ENCODE peak calls at places on chromosomes 1 and 21, in ten cellular contexts. One of them, this sample, is unnamed.

GRCh38 chr1:228902781-228903572 is 167.7 kb downstream of the RHOU start:
- DNase-seq in astrocyte of the cerebellum: peak
- DNase-seq in lower lobe of right lung: peak
- DNase-seq in brain microvascular endothelial cell: peak
- DNase-seq in HFF-Myc: peak
- DNase-seq in PC-9: peak
- DNase-seq in thoracic aorta: peak
- DNase-seq in colonic mucosa: peak
- DNase-seq in fibroblast of mammary gland: peak
- DNase-seq in GM23338: no peak
- DNase-seq in this sample: peak

GRCh38 chr1:9595156-9595967 is 6.7 kb downstream of the TMEM201 start:
- DNase-seq in GM23338: no peak
- DNase-seq in PC-9: no peak
- DNase-seq in brain microvascular endothelial cell: no peak
- DNase-seq in thoracic aorta: no peak
- DNase-seq in astrocyte of the cerebellum: no peak
- DNase-seq in colonic mucosa: no peak
- DNase-seq in lower lobe of right lung: peak
- DNase-seq in fibroblast of mammary gland: no peak
- DNase-seq in HFF-Myc: no peak
- DNase-seq in this sample: no peak

GRCh38 chr1:65310078-65310587 is 790 bp downstream of the DNAJC6 start:
- DNase-seq in fibroblast of mammary gland: no peak
- DNase-seq in PC-9: no peak
- DNase-seq in HFF-Myc: no peak
- DNase-seq in lower lobe of right lung: no peak
- DNase-seq in colonic mucosa: no peak
- DNase-seq in brain microvascular endothelial cell: peak
- DNase-seq in astrocyte of the cerebellum: no peak
- DNase-seq in thoracic aorta: no peak
- DNase-seq in GM23338: peak
- DNase-seq in this sample: no peak

GRCh38 chr1:201385299-201385891 is 7.9 kb upstream of the TNNT2 start:
- DNase-seq in lower lobe of right lung: peak
- DNase-seq in GM23338: peak
- DNase-seq in astrocyte of the cerebellum: no peak
- DNase-seq in colonic mucosa: peak
- DNase-seq in fibroblast of mammary gland: peak
- DNase-seq in PC-9: peak
- DNase-seq in HFF-Myc: no peak
- DNase-seq in brain microvascular endothelial cell: peak
- DNase-seq in thoracic aorta: no peak
- DNase-seq in this sample: peak

GRCh38 chr1:19625264-19625663 is 18.8 kb upstream of the NBL1 start:
- DNase-seq in GM23338: no peak
- DNase-seq in astrocyte of the cerebellum: no peak
- DNase-seq in lower lobe of right lung: no peak
- DNase-seq in HFF-Myc: no peak
- DNase-seq in brain microvascular endothelial cell: no peak
- DNase-seq in PC-9: no peak
- DNase-seq in fibroblast of mammary gland: no peak
- DNase-seq in thoracic aorta: no peak
- DNase-seq in colonic mucosa: no peak
- DNase-seq in this sample: no peak

GRCh38 chr1:64669098-64669675 is 75.7 kb upstream of the RAVER2 start:
- DNase-seq in lower lobe of right lung: no peak
- DNase-seq in astrocyte of the cerebellum: no peak
- DNase-seq in thoracic aorta: no peak
- DNase-seq in fibroblast of mammary gland: no peak
- DNase-seq in brain microvascular endothelial cell: no peak
- DNase-seq in HFF-Myc: no peak
- DNase-seq in GM23338: no peak
- DNase-seq in colonic mucosa: no peak
- DNase-seq in PC-9: no peak
- DNase-seq in this sample: peak

GRCh38 chr1:166952002-166952746 is 23.2 kb downstream of the ILDR2 start:
- DNase-seq in HFF-Myc: peak
- DNase-seq in GM23338: peak
- DNase-seq in lower lobe of right lung: no peak
- DNase-seq in thoracic aorta: no peak
- DNase-seq in brain microvascular endothelial cell: peak
- DNase-seq in PC-9: no peak
- DNase-seq in fibroblast of mammary gland: peak
- DNase-seq in astrocyte of the cerebellum: peak
- DNase-seq in colonic mucosa: no peak
- DNase-seq in this sample: peak

GRCh38 chr1:47804127-47804526 is 193.1 kb downstream of the TRABD2B start:
- DNase-seq in brain microvascular endothelial cell: no peak
- DNase-seq in astrocyte of the cerebellum: no peak
- DNase-seq in PC-9: no peak
- DNase-seq in HFF-Myc: no peak
- DNase-seq in GM23338: no peak
- DNase-seq in thoracic aorta: no peak
- DNase-seq in lower lobe of right lung: no peak
- DNase-seq in fibroblast of mammary gland: no peak
- DNase-seq in colonic mucosa: no peak
- DNase-seq in this sample: no peak

GRCh38 chr1:19372136-19372514 is 60.0 kb downstream of the SLC66A1 start:
- DNase-seq in brain microvascular endothelial cell: no peak
- DNase-seq in colonic mucosa: no peak
- DNase-seq in PC-9: no peak
- DNase-seq in astrocyte of the cerebellum: no peak
- DNase-seq in thoracic aorta: no peak
- DNase-seq in GM23338: no peak
- DNase-seq in lower lobe of right lung: no peak
- DNase-seq in HFF-Myc: no peak
- DNase-seq in fibroblast of mammary gland: peak
- DNase-seq in this sample: no peak

GRCh38 chr1:9842073-9842711 is 18.4 kb upstream of the CLSTN1 start:
- DNase-seq in astrocyte of the cerebellum: no peak
- DNase-seq in lower lobe of right lung: peak
- DNase-seq in thoracic aorta: no peak
- DNase-seq in colonic mucosa: no peak
- DNase-seq in GM23338: no peak
- DNase-seq in HFF-Myc: no peak
- DNase-seq in fibroblast of mammary gland: peak
- DNase-seq in PC-9: no peak
- DNase-seq in brain microvascular endothelial cell: no peak
- DNase-seq in this sample: no peak

GRCh38 chr1:24293392-24294227 is 25.5 kb upstream of the GRHL3 start:
- DNase-seq in GM23338: no peak
- DNase-seq in lower lobe of right lung: no peak
- DNase-seq in colonic mucosa: no peak
- DNase-seq in brain microvascular endothelial cell: no peak
- DNase-seq in PC-9: peak
- DNase-seq in HFF-Myc: no peak
- DNase-seq in astrocyte of the cerebellum: no peak
- DNase-seq in fibroblast of mammary gland: no peak
- DNase-seq in thoracic aorta: no peak
- DNase-seq in this sample: no peak

GRCh38 chr1:226185153-226186036 is 1.1 kb downstream of the ACBD3 start:
- DNase-seq in astrocyte of the cerebellum: no peak
- DNase-seq in thoracic aorta: no peak
- DNase-seq in brain microvascular endothelial cell: peak
- DNase-seq in PC-9: no peak
- DNase-seq in colonic mucosa: no peak
- DNase-seq in GM23338: no peak
- DNase-seq in fibroblast of mammary gland: peak
- DNase-seq in lower lobe of right lung: no peak
- DNase-seq in HFF-Myc: no peak
- DNase-seq in this sample: peak

GRCh38 chr1:154465621-154466020 is 36.4 kb upstream of the TDRD10 start:
- DNase-seq in PC-9: no peak
- DNase-seq in colonic mucosa: no peak
- DNase-seq in HFF-Myc: no peak
- DNase-seq in fibroblast of mammary gland: no peak
- DNase-seq in GM23338: no peak
- DNase-seq in lower lobe of right lung: no peak
- DNase-seq in astrocyte of the cerebellum: no peak
- DNase-seq in brain microvascular endothelial cell: no peak
- DNase-seq in thoracic aorta: no peak
- DNase-seq in this sample: no peak

GRCh38 chr1:172447641-172448040 is 3.8 kb upstream of the PIGC start:
- DNase-seq in HFF-Myc: no peak
- DNase-seq in PC-9: no peak
- DNase-seq in brain microvascular endothelial cell: no peak
- DNase-seq in colonic mucosa: no peak
- DNase-seq in GM23338: no peak
- DNase-seq in lower lobe of right lung: no peak
- DNase-seq in thoracic aorta: no peak
- DNase-seq in fibroblast of mammary gland: no peak
- DNase-seq in astrocyte of the cerebellum: no peak
- DNase-seq in this sample: no peak

GRCh38 chr1:248686815-248687214 is 15.8 kb downstream of the OR14I1 start:
- DNase-seq in colonic mucosa: no peak
- DNase-seq in lower lobe of right lung: no peak
- DNase-seq in fibroblast of mammary gland: no peak
- DNase-seq in HFF-Myc: no peak
- DNase-seq in GM23338: no peak
- DNase-seq in brain microvascular endothelial cell: no peak
- DNase-seq in thoracic aorta: no peak
- DNase-seq in astrocyte of the cerebellum: no peak
- DNase-seq in PC-9: no peak
- DNase-seq in this sample: no peak

GRCh38 chr1:184905601-184906322 is 68.5 kb downstream of the NIBAN1 start:
- DNase-seq in PC-9: no peak
- DNase-seq in GM23338: no peak
- DNase-seq in colonic mucosa: peak
- DNase-seq in fibroblast of mammary gland: no peak
- DNase-seq in lower lobe of right lung: no peak
- DNase-seq in thoracic aorta: no peak
- DNase-seq in brain microvascular endothelial cell: no peak
- DNase-seq in astrocyte of the cerebellum: no peak
- DNase-seq in HFF-Myc: no peak
- DNase-seq in this sample: peak

DNA sequence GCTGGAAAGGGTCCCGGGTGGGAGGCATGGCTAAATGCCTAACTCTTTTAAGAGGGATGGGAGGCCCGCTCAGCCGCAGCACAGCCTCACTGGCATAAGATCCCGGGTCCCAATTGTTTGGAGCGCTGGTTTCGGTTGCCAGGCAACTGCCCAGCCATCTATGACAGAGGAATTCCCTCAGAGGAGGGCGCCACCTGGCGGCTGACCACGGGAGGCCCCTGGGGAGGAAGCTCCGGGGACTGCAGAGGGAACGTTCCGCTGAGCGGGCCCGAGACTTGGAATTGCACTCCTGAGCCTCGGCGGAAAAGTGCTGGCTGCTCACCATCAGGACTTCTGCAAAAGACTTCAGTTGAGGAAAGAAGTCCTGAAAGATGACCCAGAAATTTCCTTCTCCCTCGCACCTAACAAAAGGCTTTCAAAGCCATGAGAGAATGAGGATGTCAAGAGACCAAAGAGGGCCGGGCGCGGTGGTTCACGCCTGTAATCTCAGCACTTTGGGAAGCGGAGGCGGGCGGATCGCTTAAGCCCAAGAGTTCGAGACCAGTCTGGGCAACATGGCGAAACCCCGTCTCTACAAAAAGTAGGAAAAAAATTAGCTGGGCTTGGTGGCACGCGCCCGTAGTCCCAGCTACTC is 1.1 kb upstream of the ELAPOR1 start:
- DNase-seq in PC-9: peak
- DNase-seq in lower lobe of right lung: peak
- DNase-seq in thoracic aorta: peak
- DNase-seq in HFF-Myc: peak
- DNase-seq in fibroblast of mammary gland: peak
- DNase-seq in astrocyte of the cerebellum: peak
- DNase-seq in brain microvascular endothelial cell: peak
- DNase-seq in colonic mucosa: peak
- DNase-seq in GM23338: peak
- DNase-seq in this sample: peak
- TF ChIP-seq CTCF in PC-9: peak
- TF ChIP-seq CTCF in lower lobe of right lung: peak
- TF ChIP-seq CTCF in thoracic aorta: peak
- TF ChIP-seq CTCF in HFF-Myc: peak
- TF ChIP-seq CTCF in fibroblast of mammary gland: peak
- TF ChIP-seq CTCF in astrocyte of the cerebellum: peak
- TF ChIP-seq CTCF in brain microvascular endothelial cell: peak
- TF ChIP-seq CTCF in colonic mucosa: peak
- TF ChIP-seq CTCF in GM23338: peak
- TF ChIP-seq CTCF in this sample: peak

GRCh38 chr21:44582980-44583799 is 2.8 kb upstream of the KRTAP10-5 start:
- DNase-seq in astrocyte of the cerebellum: no peak
- DNase-seq in PC-9: no peak
- DNase-seq in GM23338: no peak
- DNase-seq in lower lobe of right lung: no peak
- DNase-seq in brain microvascular endothelial cell: no peak
- DNase-seq in colonic mucosa: no peak
- DNase-seq in HFF-Myc: no peak
- DNase-seq in thoracic aorta: no peak
- DNase-seq in fibroblast of mammary gland: no peak
- DNase-seq in this sample: peak
- H3K4me3 ChIP-seq in astrocyte of the cerebellum: no peak
- H3K4me3 ChIP-seq in PC-9: no peak
- H3K4me3 ChIP-seq in GM23338: no peak
- H3K4me3 ChIP-seq in lower lobe of right lung: no peak
- H3K4me3 ChIP-seq in brain microvascular endothelial cell: no peak
- H3K4me3 ChIP-seq in colonic mucosa: no peak
- H3K4me3 ChIP-seq in HFF-Myc: no peak
- H3K4me3 ChIP-seq in thoracic aorta: no peak
- H3K4me3 ChIP-seq in fibroblast of mammary gland: no peak
- H3K4me3 ChIP-seq in this sample: no peak

DNA sequence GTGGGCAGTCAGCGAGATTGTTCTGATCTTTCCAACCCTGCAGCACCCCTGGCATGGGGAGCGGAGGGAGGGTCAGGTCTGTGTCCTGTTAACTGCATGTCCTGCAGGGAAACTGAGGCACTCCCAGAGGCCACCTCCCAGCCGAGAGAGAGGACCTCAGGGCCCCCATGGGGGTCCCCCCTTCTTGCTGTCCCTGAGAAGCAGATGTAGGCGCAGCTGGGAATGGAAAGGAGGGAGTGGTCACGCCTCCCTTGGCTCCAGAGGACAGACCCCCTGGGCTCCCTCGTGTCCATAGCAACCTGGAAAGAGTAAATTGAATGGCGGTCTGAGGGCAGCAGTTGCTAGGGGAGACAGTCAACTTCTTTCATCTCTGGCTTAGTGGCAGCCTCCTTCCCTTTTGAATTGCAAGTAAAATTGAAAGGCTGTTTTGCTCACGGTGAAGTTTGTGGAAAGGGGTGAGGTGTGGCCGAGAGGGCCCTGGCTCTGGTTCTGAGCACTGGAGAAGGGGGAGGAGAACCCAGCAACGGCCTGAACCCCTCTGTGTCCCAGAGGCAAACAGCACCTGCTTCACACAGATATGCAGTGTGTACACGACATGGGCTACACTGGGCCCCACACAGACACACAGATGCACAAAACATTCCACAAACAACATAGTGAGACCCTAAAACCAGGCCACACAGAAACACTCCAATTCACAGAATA is 4.9 kb downstream of the CROCC start:
- DNase-seq in HFF-Myc: no peak
- DNase-seq in PC-9: no peak
- DNase-seq in thoracic aorta: no peak
- DNase-seq in colonic mucosa: no peak
- DNase-seq in lower lobe of right lung: peak
- DNase-seq in fibroblast of mammary gland: no peak
- DNase-seq in astrocyte of the cerebellum: peak
- DNase-seq in GM23338: peak
- DNase-seq in brain microvascular endothelial cell: no peak
- DNase-seq in this sample: no peak
- TF ChIP-seq CTCF in HFF-Myc: no peak
- TF ChIP-seq CTCF in PC-9: no peak
- TF ChIP-seq CTCF in thoracic aorta: no peak
- TF ChIP-seq CTCF in colonic mucosa: no peak
- TF ChIP-seq CTCF in lower lobe of right lung: no peak
- TF ChIP-seq CTCF in fibroblast of mammary gland: no peak
- TF ChIP-seq CTCF in astrocyte of the cerebellum: no peak
- TF ChIP-seq CTCF in GM23338: no peak
- TF ChIP-seq CTCF in brain microvascular endothelial cell: no peak
- TF ChIP-seq CTCF in this sample: no peak

GRCh38 chr1:156435551-156436318 is 64.8 kb downstream of the MEF2D start:
- DNase-seq in astrocyte of the cerebellum: no peak
- DNase-seq in HFF-Myc: no peak
- DNase-seq in lower lobe of right lung: no peak
- DNase-seq in PC-9: no peak
- DNase-seq in thoracic aorta: no peak
- DNase-seq in brain microvascular endothelial cell: no peak
- DNase-seq in colonic mucosa: no peak
- DNase-seq in fibroblast of mammary gland: no peak
- DNase-seq in GM23338: no peak
- DNase-seq in this sample: no peak
- H3K4me3 ChIP-seq in astrocyte of the cerebellum: peak
- H3K4me3 ChIP-seq in HFF-Myc: peak
- H3K4me3 ChIP-seq in lower lobe of right lung: peak
- H3K4me3 ChIP-seq in PC-9: no peak
- H3K4me3 ChIP-seq in thoracic aorta: peak
- H3K4me3 ChIP-seq in brain microvascular endothelial cell: no peak
- H3K4me3 ChIP-seq in colonic mucosa: peak
- H3K4me3 ChIP-seq in fibroblast of mammary gland: no peak
- H3K4me3 ChIP-seq in GM23338: peak
- H3K4me3 ChIP-seq in this sample: peak

This sample was measured in cardiac fibroblast.